ENCODE peak calls at places on chromosomes 4 and X, in seven cellular contexts. One of them, this sample, is unnamed.

GRCh38 chr4:154049457-154050181 is 260.7 kb upstream of the SFRP2 start:
- DNase-seq in adrenal gland: no peak
- DNase-seq in CD8-positive, alpha-beta T cell: no peak
- DNase-seq in MM.1S: no peak
- DNase-seq in dorsolateral prefrontal cortex: no peak
- DNase-seq in OCI-LY7: peak; percentile 1
- DNase-seq in prostate gland: no peak
- DNase-seq in this sample: no peak

GRCh38 chr4:42474406-42474805 is 77.1 kb downstream of the SHISA3 start:
- DNase-seq in OCI-LY7: no peak
- DNase-seq in dorsolateral prefrontal cortex: no peak
- DNase-seq in CD8-positive, alpha-beta T cell: no peak
- DNase-seq in MM.1S: no peak
- DNase-seq in adrenal gland: no peak
- DNase-seq in prostate gland: no peak
- DNase-seq in this sample: no peak

GRCh38 chr4:113673450-113673849 is 88.1 kb downstream of the CAMK2D start:
- DNase-seq in CD8-positive, alpha-beta T cell: peak; percentile 50
- DNase-seq in MM.1S: peak; percentile 25
- DNase-seq in adrenal gland: no peak
- DNase-seq in prostate gland: no peak
- DNase-seq in dorsolateral prefrontal cortex: no peak
- DNase-seq in OCI-LY7: peak; percentile 50
- DNase-seq in this sample: peak; percentile 5

GRCh38 chr4:80266902-80267380 is 477 bp downstream of the FGF5 start:
- DNase-seq in MM.1S: no peak
- DNase-seq in prostate gland: no peak
- DNase-seq in dorsolateral prefrontal cortex: no peak
- DNase-seq in adrenal gland: no peak
- DNase-seq in CD8-positive, alpha-beta T cell: no peak
- DNase-seq in OCI-LY7: no peak
- DNase-seq in this sample: no peak

GRCh38 chrX:124018031-124018430 is 56.5 kb downstream of the STAG2 start:
- DNase-seq in OCI-LY7: peak; percentile 5
- DNase-seq in CD8-positive, alpha-beta T cell: no peak
- DNase-seq in prostate gland: no peak
- DNase-seq in dorsolateral prefrontal cortex: no peak
- DNase-seq in MM.1S: no peak
- DNase-seq in adrenal gland: no peak
- DNase-seq in this sample: no peak

GRCh38 chrX:7574325-7574724 is 268.6 kb upstream of the VCX start:
- DNase-seq in prostate gland: no peak
- DNase-seq in OCI-LY7: peak; percentile 10
- DNase-seq in adrenal gland: peak; percentile 20
- DNase-seq in CD8-positive, alpha-beta T cell: no peak
- DNase-seq in dorsolateral prefrontal cortex: no peak
- DNase-seq in MM.1S: peak; percentile 24
- DNase-seq in this sample: no peak

GRCh38 chr4:165512464-165512863 is 133.7 kb downstream of the CPE start:
- DNase-seq in adrenal gland: no peak
- DNase-seq in prostate gland: no peak
- DNase-seq in CD8-positive, alpha-beta T cell: no peak
- DNase-seq in MM.1S: no peak
- DNase-seq in dorsolateral prefrontal cortex: no peak
- DNase-seq in OCI-LY7: no peak
- DNase-seq in this sample: no peak

GRCh38 chr4:122604146-122604545 is 16.7 kb downstream of the IL21 start:
- DNase-seq in MM.1S: no peak
- DNase-seq in CD8-positive, alpha-beta T cell: no peak
- DNase-seq in OCI-LY7: no peak
- DNase-seq in adrenal gland: no peak
- DNase-seq in prostate gland: no peak
- DNase-seq in dorsolateral prefrontal cortex: no peak
- DNase-seq in this sample: no peak

GRCh38 chr4:5051210-5051691 is at the start of gene STK32B:
- DNase-seq in CD8-positive, alpha-beta T cell: no peak
- DNase-seq in OCI-LY7: no peak
- DNase-seq in dorsolateral prefrontal cortex: no peak
- DNase-seq in MM.1S: peak; percentile 55
- DNase-seq in adrenal gland: peak; percentile 32
- DNase-seq in prostate gland: peak; percentile 36
- DNase-seq in this sample: peak; percentile 46

GRCh38 chrX:15755091-15755490 is 17.0 kb downstream of the CA5B start:
- DNase-seq in OCI-LY7: no peak
- DNase-seq in prostate gland: no peak
- DNase-seq in MM.1S: no peak
- DNase-seq in dorsolateral prefrontal cortex: no peak
- DNase-seq in adrenal gland: no peak
- DNase-seq in CD8-positive, alpha-beta T cell: no peak
- DNase-seq in this sample: no peak

GRCh38 chr4:16139066-16139945 is 55.5 kb upstream of the PROM1 start:
- DNase-seq in prostate gland: no peak
- DNase-seq in CD8-positive, alpha-beta T cell: no peak
- DNase-seq in dorsolateral prefrontal cortex: no peak
- DNase-seq in OCI-LY7: no peak
- DNase-seq in MM.1S: no peak
- DNase-seq in adrenal gland: no peak
- DNase-seq in this sample: no peak

GRCh38 chr4:160296476-160296875 is 1193.6 kb downstream of the RAPGEF2 start:
- DNase-seq in adrenal gland: no peak
- DNase-seq in dorsolateral prefrontal cortex: no peak
- DNase-seq in prostate gland: no peak
- DNase-seq in OCI-LY7: no peak
- DNase-seq in MM.1S: no peak
- DNase-seq in CD8-positive, alpha-beta T cell: no peak
- DNase-seq in this sample: no peak

GRCh38 chr4:180099962-180100361 is 2143.2 kb upstream of the TENM3 start:
- DNase-seq in CD8-positive, alpha-beta T cell: no peak
- DNase-seq in MM.1S: no peak
- DNase-seq in dorsolateral prefrontal cortex: no peak
- DNase-seq in prostate gland: no peak
- DNase-seq in OCI-LY7: no peak
- DNase-seq in adrenal gland: no peak
- DNase-seq in this sample: no peak

GRCh38 chrX:123740006-123740405 is 7.2 kb upstream of the THOC2 start:
- DNase-seq in MM.1S: no peak
- DNase-seq in dorsolateral prefrontal cortex: no peak
- DNase-seq in prostate gland: no peak
- DNase-seq in OCI-LY7: no peak
- DNase-seq in adrenal gland: no peak
- DNase-seq in CD8-positive, alpha-beta T cell: no peak
- DNase-seq in this sample: no peak

GRCh38 chr4:1058198-1058996 is 47.0 kb downstream of the FGFRL1 start:
- DNase-seq in dorsolateral prefrontal cortex: no peak
- DNase-seq in CD8-positive, alpha-beta T cell: no peak
- DNase-seq in MM.1S: no peak
- DNase-seq in prostate gland: no peak
- DNase-seq in adrenal gland: no peak
- DNase-seq in OCI-LY7: no peak
- DNase-seq in this sample: no peak

GRCh38 chrX:96182366-96182765 is 502.3 kb upstream of the DIAPH2 start:
- DNase-seq in CD8-positive, alpha-beta T cell: no peak
- DNase-seq in MM.1S: peak; percentile 55
- DNase-seq in dorsolateral prefrontal cortex: no peak
- DNase-seq in prostate gland: no peak
- DNase-seq in OCI-LY7: no peak
- DNase-seq in adrenal gland: no peak
- DNase-seq in this sample: no peak

GRCh38 chrX:661154-661553 is 30.6 kb downstream of the SHOX start:
- DNase-seq in adrenal gland: no peak
- DNase-seq in MM.1S: no peak
- DNase-seq in prostate gland: no peak
- DNase-seq in dorsolateral prefrontal cortex: no peak
- DNase-seq in CD8-positive, alpha-beta T cell: no peak
- DNase-seq in OCI-LY7: no peak
- DNase-seq in this sample: no peak

GRCh38 chr4:146032234-146032860 is 93.7 kb upstream of the ZNF827 start:
- DNase-seq in adrenal gland: no peak
- DNase-seq in OCI-LY7: peak; percentile 44
- DNase-seq in CD8-positive, alpha-beta T cell: no peak
- DNase-seq in dorsolateral prefrontal cortex: no peak
- DNase-seq in MM.1S: no peak
- DNase-seq in prostate gland: no peak
- DNase-seq in this sample: no peak

GRCh38 chr4:48079972-48080391 is 54.1 kb downstream of the TXK start:
- DNase-seq in adrenal gland: no peak
- DNase-seq in OCI-LY7: no peak
- DNase-seq in dorsolateral prefrontal cortex: no peak
- DNase-seq in MM.1S: no peak
- DNase-seq in prostate gland: no peak
- DNase-seq in CD8-positive, alpha-beta T cell: no peak
- DNase-seq in this sample: no peak

DNA sequence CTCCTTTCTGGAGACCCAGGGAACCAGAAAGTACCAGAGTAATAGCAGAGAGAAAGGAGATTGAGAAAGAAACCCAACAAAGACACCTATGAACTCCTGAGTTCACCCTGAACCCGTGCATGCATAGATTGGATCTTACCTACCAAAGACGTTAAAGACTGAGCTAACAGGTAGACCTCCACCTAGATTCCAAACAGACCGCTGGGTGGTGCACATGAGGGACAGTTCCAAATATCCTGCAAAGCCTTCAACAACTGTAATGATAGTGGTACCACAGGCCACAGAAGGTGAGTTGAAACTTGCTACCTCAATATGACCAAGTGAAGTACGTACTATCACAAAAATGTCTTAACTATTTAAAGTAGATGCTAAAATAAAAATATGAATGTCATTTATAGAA is 34.0 kb upstream of the NR0B1 start:
- DNase-seq in prostate gland: no peak
- DNase-seq in OCI-LY7: no peak
- DNase-seq in CD8-positive, alpha-beta T cell: no peak
- DNase-seq in adrenal gland: no peak
- DNase-seq in MM.1S: no peak
- DNase-seq in dorsolateral prefrontal cortex: no peak
- DNase-seq in this sample: no peak
- TF ChIP-seq CTCF in prostate gland: no peak
- TF ChIP-seq CTCF in OCI-LY7: peak; percentile 25
- TF ChIP-seq CTCF in CD8-positive, alpha-beta T cell: no peak
- TF ChIP-seq CTCF in adrenal gland: no peak
- TF ChIP-seq CTCF in MM.1S: no peak
- TF ChIP-seq CTCF in dorsolateral prefrontal cortex: no peak
- TF ChIP-seq CTCF in this sample: no peak

GRCh38 chr4:168550071-168550766 is 53.4 kb downstream of the PALLD start:
- DNase-seq in MM.1S: no peak
- DNase-seq in dorsolateral prefrontal cortex: no peak
- DNase-seq in OCI-LY7: no peak
- DNase-seq in prostate gland: no peak
- DNase-seq in adrenal gland: no peak
- DNase-seq in CD8-positive, alpha-beta T cell: no peak
- DNase-seq in this sample: no peak
- TF ChIP-seq CTCF in MM.1S: no peak
- TF ChIP-seq CTCF in dorsolateral prefrontal cortex: no peak
- TF ChIP-seq CTCF in OCI-LY7: no peak
- TF ChIP-seq CTCF in prostate gland: no peak
- TF ChIP-seq CTCF in adrenal gland: no peak
- TF ChIP-seq CTCF in CD8-positive, alpha-beta T cell: no peak
- TF ChIP-seq CTCF in this sample: no peak

GRCh38 chrX:20063153-20063552 is 53.6 kb downstream of the MAP7D2 start:
- DNase-seq in MM.1S: no peak
- DNase-seq in adrenal gland: no peak
- DNase-seq in prostate gland: no peak
- DNase-seq in CD8-positive, alpha-beta T cell: no peak
- DNase-seq in dorsolateral prefrontal cortex: no peak
- DNase-seq in OCI-LY7: no peak
- DNase-seq in this sample: no peak

GRCh38 chrX:20071511-20072079 is 45.1 kb downstream of the MAP7D2 start:
- DNase-seq in OCI-LY7: no peak
- DNase-seq in dorsolateral prefrontal cortex: no peak
- DNase-seq in adrenal gland: no peak
- DNase-seq in prostate gland: no peak
- DNase-seq in CD8-positive, alpha-beta T cell: no peak
- DNase-seq in MM.1S: no peak
- DNase-seq in this sample: no peak

GRCh38 chrX:20067709-20068315 is 48.9 kb downstream of the MAP7D2 start:
- DNase-seq in OCI-LY7: no peak
- DNase-seq in dorsolateral prefrontal cortex: peak; percentile 67
- DNase-seq in prostate gland: peak; percentile 38
- DNase-seq in CD8-positive, alpha-beta T cell: no peak
- DNase-seq in adrenal gland: peak; percentile 50
- DNase-seq in MM.1S: no peak
- DNase-seq in this sample: no peak

GRCh38 chrX:20063716-20064351 is 52.9 kb downstream of the MAP7D2 start:
- DNase-seq in CD8-positive, alpha-beta T cell: no peak
- DNase-seq in dorsolateral prefrontal cortex: no peak
- DNase-seq in adrenal gland: no peak
- DNase-seq in prostate gland: no peak
- DNase-seq in OCI-LY7: peak; percentile 18
- DNase-seq in MM.1S: no peak
- DNase-seq in this sample: no peak

DNA sequence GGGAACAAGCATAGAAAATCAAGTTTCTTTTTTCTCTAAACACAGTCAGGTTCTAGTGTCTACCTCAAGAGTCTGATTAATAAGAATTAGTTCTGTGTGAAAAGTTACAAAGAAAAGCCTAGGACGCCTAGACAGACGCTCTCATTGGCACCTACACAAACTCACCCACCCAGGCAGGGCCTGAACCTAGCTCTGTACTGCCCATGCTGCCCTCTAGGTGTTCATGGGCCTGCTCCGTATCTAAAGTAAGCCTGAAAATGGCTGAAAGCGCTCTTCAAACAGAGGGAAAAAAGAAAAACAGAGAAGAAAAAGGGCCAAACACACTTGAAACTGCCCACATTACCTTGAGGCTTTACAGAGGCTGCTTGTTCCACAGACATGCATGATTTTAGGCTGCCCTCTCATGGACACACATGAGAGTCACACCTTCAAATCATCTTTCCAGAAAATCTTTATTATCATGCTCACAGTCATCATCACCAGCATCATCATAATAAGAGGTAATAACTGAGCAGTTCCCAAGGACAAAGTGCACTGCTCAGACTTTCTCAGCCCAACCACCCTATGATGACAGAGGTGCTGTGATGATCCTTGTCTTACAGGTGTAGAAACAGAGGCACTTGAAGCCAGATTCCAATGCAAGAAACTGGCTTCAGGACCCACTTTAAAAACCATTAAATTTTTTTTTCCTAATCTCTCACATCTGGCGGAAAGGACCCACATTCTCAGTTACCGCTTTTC is 49.6 kb downstream of the MAP7D2 start:
- DNase-seq in CD8-positive, alpha-beta T cell: no peak
- DNase-seq in adrenal gland: no peak
- DNase-seq in dorsolateral prefrontal cortex: no peak
- DNase-seq in MM.1S: peak; percentile 63
- DNase-seq in prostate gland: peak; percentile 30
- DNase-seq in OCI-LY7: peak; percentile 67
- DNase-seq in this sample: peak; percentile 30
- TF ChIP-seq CTCF in CD8-positive, alpha-beta T cell: peak; percentile 31
- TF ChIP-seq CTCF in adrenal gland: no peak
- TF ChIP-seq CTCF in dorsolateral prefrontal cortex: no peak
- TF ChIP-seq CTCF in MM.1S: peak; percentile 64
- TF ChIP-seq CTCF in prostate gland: peak; percentile 61
- TF ChIP-seq CTCF in OCI-LY7: peak; percentile 78
- TF ChIP-seq CTCF in this sample: peak; percentile 28

DNA sequence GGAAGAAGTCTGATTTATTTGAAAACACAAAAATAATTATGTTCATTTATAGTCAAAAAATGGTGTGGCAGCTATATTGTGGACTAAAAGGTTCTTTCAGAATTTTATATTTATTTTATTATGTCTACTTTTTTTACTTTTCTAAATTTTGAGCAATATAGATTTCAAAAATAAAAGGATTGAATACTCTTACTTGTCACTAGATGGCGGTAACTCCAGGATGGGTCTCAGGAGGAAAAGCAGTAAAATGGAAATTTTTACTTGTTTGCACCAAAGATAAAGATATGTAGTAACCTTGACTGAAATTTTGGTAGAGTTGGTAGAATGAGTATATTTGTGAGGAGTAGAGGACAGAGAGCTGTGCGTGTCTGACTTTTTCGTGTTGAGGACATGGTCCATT is 14.5 kb upstream of the DACH2 start:
- DNase-seq in CD8-positive, alpha-beta T cell: no peak
- DNase-seq in MM.1S: peak; percentile 30
- DNase-seq in dorsolateral prefrontal cortex: no peak
- DNase-seq in prostate gland: no peak
- DNase-seq in adrenal gland: no peak
- DNase-seq in OCI-LY7: peak; percentile 20
- DNase-seq in this sample: no peak
- TF ChIP-seq CTCF in CD8-positive, alpha-beta T cell: peak; percentile 38
- TF ChIP-seq CTCF in MM.1S: peak; percentile 48
- TF ChIP-seq CTCF in dorsolateral prefrontal cortex: peak; percentile 51
- TF ChIP-seq CTCF in prostate gland: peak; percentile 23
- TF ChIP-seq CTCF in adrenal gland: peak; percentile 46
- TF ChIP-seq CTCF in OCI-LY7: peak; percentile 76
- TF ChIP-seq CTCF in this sample: peak; percentile 25

This sample was measured in GM20000.